ENCODE peak calls at places on chromosome 16, in five cellular contexts. S is A549, M is left lung, X is cardiac muscle cell, L is tibial artery. P is an unnamed sample.

GRCh38 chr16:75821117-75821516 is 94.8 kb upstream of the CPHXL start:
- DNase-seq in S (no peak), M (no peak), X (no peak), L (no peak), P (no peak)

GRCh38 chr16:16120382-16121184 is 102.7 kb downstream of the ABCC6 start:
- DNase-seq in S (no peak), M (no peak), X (peak; percentile 47), L (no peak), P (no peak)

GRCh38 chr16:27455700-27456099 is 53.7 kb downstream of the IL21R start:
- DNase-seq in S (no peak), M (no peak), X (peak; percentile 54), L (no peak), P (no peak)

GRCh38 chr16:364595-365491 is 5.5 kb downstream of the MRPL28 start:
- DNase-seq in S (no peak), M (no peak), X (no peak), L (no peak), P (peak; percentile 58)

GRCh38 chr16:160691-161190 is 5.0 kb upstream of the HBM start:
- DNase-seq in S (no peak), M (no peak), X (no peak), L (no peak), P (no peak)

GRCh38 chr16:29815032-29815721 is 775 bp upstream of the PAGR1 start:
- DNase-seq in S (no peak), M (no peak), X (peak; percentile 23), L (peak; percentile 83), P (no peak)

GRCh38 chr16:57041182-57042156 is 50.9 kb upstream of the CPNE2 start:
- DNase-seq in S (no peak), M (no peak), X (no peak), L (no peak), P (no peak)

GRCh38 chr16:85448557-85449194 is 164.4 kb upstream of the GSE1 start:
- DNase-seq in S (no peak), M (no peak), X (no peak), L (no peak), P (no peak)

GRCh38 chr16:29816694-29817441 is 916 bp downstream of the PAGR1 start:
- DNase-seq in S (peak; percentile 67), M (peak; percentile 75), X (peak; percentile 78), L (peak; percentile 90), P (no peak)

GRCh38 chr16:12096828-12097522 is 120.4 kb downstream of the SNX29 start:
- DNase-seq in S (no peak), M (peak; percentile 13), X (no peak), L (no peak), P (peak; percentile 11)

GRCh38 chr16:3881499-3881995 is 1.0 kb upstream of the CREBBP start:
- DNase-seq in S (no peak), M (no peak), X (no peak), L (peak; percentile 69), P (peak; percentile 48)

GRCh38 chr16:48232459-48233040 is 11.6 kb upstream of the LONP2 start:
- DNase-seq in S (no peak), M (no peak), X (no peak), L (no peak), P (no peak)

GRCh38 chr16:48235556-48236136 is 8.5 kb upstream of the LONP2 start:
- DNase-seq in S (no peak), M (no peak), X (peak; percentile 7), L (no peak), P (no peak)

GRCh38 chr16:48234630-48235029 is 9.5 kb upstream of the LONP2 start:
- DNase-seq in S (no peak), M (no peak), X (no peak), L (no peak), P (no peak)

GRCh38 chr16:48235058-48235555 is 9.0 kb upstream of the LONP2 start:
- DNase-seq in S (no peak), M (no peak), X (no peak), L (no peak), P (no peak)

DNA sequence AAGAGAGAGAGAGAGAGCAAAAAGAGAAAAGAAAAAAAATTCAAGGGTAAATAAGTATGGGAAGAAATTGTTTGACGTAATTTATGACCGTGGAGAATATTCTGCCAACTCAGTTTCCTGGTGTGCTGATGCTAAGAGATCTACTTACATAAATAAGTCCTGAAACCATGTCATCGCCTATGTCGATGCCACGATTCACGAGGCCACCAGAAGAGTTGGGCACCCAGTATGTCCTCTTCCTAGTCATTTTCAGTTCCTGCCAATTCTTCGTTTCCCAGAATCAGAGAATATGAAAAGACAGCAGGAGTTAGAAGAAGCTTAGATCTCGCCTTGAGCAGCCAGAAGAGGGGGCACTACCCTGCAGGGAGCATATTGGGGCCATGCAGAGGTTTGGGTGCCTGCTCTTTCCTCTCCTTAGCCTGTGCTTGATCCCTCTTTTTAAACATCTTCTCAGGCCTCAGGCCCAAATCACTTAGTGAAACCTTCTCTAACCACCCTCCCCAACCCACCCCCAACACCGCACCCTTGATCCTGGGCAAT is 12.4 kb upstream of the LONP2 start:
- DNase-seq in S (peak; percentile 23), M (no peak), X (peak; percentile 68), L (no peak), P (no peak)
- TF ChIP-seq CTCF in S (peak; percentile 55), M (no peak), X (peak; percentile 74), L (peak; percentile 14), P (no peak)

GRCh38 chr16:66894948-66895696 is 14.8 kb downstream of the PDP2 start:
- DNase-seq in S (peak; percentile 58), M (peak; percentile 70), X (peak; percentile 85), L (peak; percentile 80), P (no peak)
- TF ChIP-seq CTCF in S (peak; percentile 87), M (peak; percentile 67), X (peak; percentile 84), L (peak; percentile 96), P (peak; percentile 93)

GRCh38 chr16:13325396-13325795 is 424.0 kb downstream of the SHISA9 start:
- DNase-seq in S (no peak), M (no peak), X (no peak), L (no peak), P (no peak)
- TF ChIP-seq CTCF in S (no peak), M (no peak), X (no peak), L (no peak), P (no peak)

GRCh38 chr16:82738699-82739098 is 111.9 kb downstream of the CDH13 start:
- DNase-seq in S (no peak), M (no peak), X (peak; percentile 55), L (no peak), P (no peak)
- TF ChIP-seq CTCF in S (no peak), M (no peak), X (peak; percentile 50), L (peak; percentile 5), P (no peak)

GRCh38 chr16:81443688-81444447 is 740 bp upstream of the CMIP start:
- DNase-seq in S (no peak), M (no peak), X (no peak), L (peak; percentile 76), P (no peak)

GRCh38 chr16:81444448-81445121 is at the start of gene CMIP:
- DNase-seq in S (peak; percentile 84), M (peak; percentile 88), X (peak; percentile 88), L (peak; percentile 89), P (peak; percentile 84)

GRCh38 chr16:81445926-81446317 is 1.3 kb downstream of the CMIP start:
- DNase-seq in S (no peak), M (no peak), X (no peak), L (no peak), P (no peak)

GRCh38 chr16:81446318-81447275 is 2.0 kb downstream of the CMIP start:
- DNase-seq in S (peak; percentile 79), M (no peak), X (no peak), L (no peak), P (no peak)

DNA sequence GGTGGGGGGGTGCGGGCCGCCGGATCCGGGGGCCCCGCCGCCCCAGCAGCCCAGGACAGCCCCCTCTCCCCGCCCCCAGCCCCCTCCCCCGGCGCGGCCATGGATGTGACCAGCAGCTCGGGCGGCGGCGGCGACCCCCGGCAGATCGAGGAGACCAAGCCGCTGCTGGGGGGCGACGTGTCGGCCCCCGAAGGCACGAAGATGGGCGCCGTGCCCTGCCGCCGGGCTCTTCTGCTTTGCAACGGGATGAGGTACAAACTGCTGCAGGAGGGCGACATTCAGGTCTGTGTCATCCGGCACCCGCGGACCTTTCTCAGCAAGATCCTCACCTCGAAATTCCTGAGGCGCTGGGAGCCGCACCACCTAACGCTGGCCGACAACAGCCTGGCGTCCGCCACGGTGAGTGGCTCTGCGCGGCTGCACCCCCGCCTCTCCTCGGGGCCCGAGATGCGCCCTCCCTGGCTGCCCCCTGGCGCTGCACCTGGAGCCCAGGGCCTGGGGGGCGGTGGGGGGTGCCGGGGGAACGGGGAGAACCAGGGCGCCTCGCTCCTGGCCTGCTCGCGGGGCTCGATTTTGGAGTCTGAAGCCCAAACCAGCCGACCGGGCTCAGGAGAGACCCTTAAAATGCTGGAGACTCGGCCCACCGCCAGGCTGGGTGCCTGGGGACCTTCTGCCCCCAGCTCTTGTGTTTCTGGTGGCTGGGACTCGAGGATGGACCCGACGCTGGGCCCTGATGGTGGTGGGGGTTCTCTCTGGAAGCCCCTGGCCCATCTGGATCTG is 725 bp downstream of the CMIP start:
- DNase-seq in S (peak; percentile 61), M (no peak), X (no peak), L (no peak), P (no peak)
- TF ChIP-seq CTCF in S (peak; percentile 12), M (no peak), X (peak; percentile 23), L (no peak), P (peak; percentile 17)

GRCh38 chr16:88943741-88944140 is 33.3 kb downstream of the CBFA2T3 start:
- DNase-seq in S (no peak), M (no peak), X (no peak), L (no peak), P (no peak)

GRCh38 chr16:88940196-88941050 is 36.6 kb downstream of the CBFA2T3 start:
- DNase-seq in S (no peak), M (no peak), X (no peak), L (no peak), P (no peak)

GRCh38 chr16:88941051-88941932 is 35.7 kb downstream of the CBFA2T3 start:
- DNase-seq in S (no peak), M (no peak), X (no peak), L (no peak), P (no peak)

GRCh38 chr16:88943131-88943664 is 33.8 kb downstream of the CBFA2T3 start:
- DNase-seq in S (no peak), M (no peak), X (no peak), L (no peak), P (no peak)

GRCh38 chr16:88941933-88942909 is 34.8 kb downstream of the CBFA2T3 start:
- DNase-seq in S (peak; percentile 81), M (no peak), X (peak; percentile 25), L (no peak), P (no peak)
- TF ChIP-seq CTCF in S (peak; percentile 92), M (peak; percentile 76), X (peak; percentile 50), L (peak; percentile 40), P (peak; percentile 81)

GRCh38 chr16:74605746-74606520 is 981 bp downstream of the GLG1 start:
- DNase-seq in S (no peak), M (no peak), X (no peak), L (peak; percentile 9), P (no peak)

GRCh38 chr16:74607310-74607966 is 524 bp upstream of the GLG1 start:
- DNase-seq in S (no peak), M (no peak), X (no peak), L (no peak), P (no peak)

GRCh38 chr16:74605332-74605731 is 1.6 kb downstream of the GLG1 start:
- DNase-seq in S (no peak), M (no peak), X (no peak), L (no peak), P (no peak)

GRCh38 chr16:74607967-74608356 is 1.0 kb upstream of the GLG1 start:
- DNase-seq in S (no peak), M (no peak), X (no peak), L (peak; percentile 60), P (no peak)

GRCh38 chr16:74606521-74607309 is at the start of gene GLG1:
- DNase-seq in S (peak; percentile 56), M (peak; percentile 95), X (peak; percentile 94), L (peak; percentile 94), P (peak; percentile 87)
- TF ChIP-seq CTCF in S (no peak), M (no peak), X (no peak), L (no peak), P (no peak)

GRCh38 chr16:2216330-2216729 is 1.7 kb upstream of the PGP start:
- DNase-seq in S (no peak), M (no peak), X (no peak), L (no peak), P (no peak)
- TF ChIP-seq CTCF in S (no peak), M (no peak), X (no peak), L (no peak), P (no peak)